ENCODE peak calls at places on chromosomes 3 and 15, in six cellular contexts. S is HepG2, C is GM12878, X is HL-60, W is H1, Y is K562. V is an unnamed sample.

GRCh38 chr15:100372695-100373036 is 30.9 kb upstream of the ADAMTS17 start:
- DNase-seq in S (no peak), C (no peak), X (no peak), W (no peak), Y (no peak), V (no peak)

GRCh38 chr15:38648116-38648843 is 83.7 kb upstream of the RASGRP1 start:
- DNase-seq in W (no peak), S (no peak), C (no peak), Y (no peak), X (no peak), V (no peak)

GRCh38 chr15:25438601-25439455 is at the start of gene UBE3A:
- DNase-seq in Y (peak), W (peak), X (peak), C (peak), S (peak), V (peak)

GRCh38 chr3:176075046-176075445 is 1122.2 kb downstream of the TBL1XR1 start:
- DNase-seq in S (no peak), Y (no peak), C (no peak), W (no peak), X (no peak), V (no peak)

GRCh38 chr15:85793641-85794597 is 806 bp downstream of the KLHL25 start:
- DNase-seq in S (peak), X (no peak), Y (no peak), W (no peak), C (no peak), V (peak)

GRCh38 chr3:44509393-44509921 is 32.0 kb upstream of the ZNF445 start:
- DNase-seq in Y (peak), W (no peak), X (peak), S (no peak), C (no peak), V (peak)

GRCh38 chr3:20101041-20101440 is 60.8 kb downstream of the KAT2B start:
- DNase-seq in C (no peak), W (no peak), Y (no peak), X (no peak), S (no peak), V (no peak)

GRCh38 chr3:122969585-122970453 is 57.7 kb downstream of the SEMA5B start:
- DNase-seq in S (no peak), Y (no peak), W (no peak), C (no peak), X (no peak), V (no peak)

GRCh38 chr3:163058190-163058854 is 1561.7 kb downstream of the OTOL1 start:
- DNase-seq in X (no peak), W (no peak), C (no peak), Y (no peak), S (no peak), V (no peak)

GRCh38 chr3:14143826-14144225 is 19.0 kb downstream of the TMEM43 start:
- DNase-seq in X (peak), S (peak), W (no peak), C (no peak), Y (no peak), V (no peak)

GRCh38 chr3:40071683-40072238 is 237.7 kb upstream of the EIF1B start:
- DNase-seq in S (no peak), W (no peak), C (no peak), Y (no peak), X (no peak), V (no peak)

GRCh38 chr3:186097663-186098451 is 11.0 kb downstream of the ETV5 start:
- DNase-seq in S (peak), X (no peak), W (no peak), C (no peak), Y (peak), V (peak)

GRCh38 chr3:194395201-194395600 is 3.9 kb downstream of the GP5 start:
- DNase-seq in C (no peak), Y (no peak), S (peak), X (no peak), W (no peak), V (no peak)

GRCh38 chr3:137970914-137971831 is 38.8 kb upstream of the CLDN18 start:
- DNase-seq in Y (peak), W (peak), X (no peak), C (no peak), S (peak), V (peak)

GRCh38 chr15:79170256-79170664 is 79.7 kb upstream of the RASGRF1 start:
- DNase-seq in S (no peak), X (no peak), Y (no peak), W (no peak), C (no peak), V (peak)

GRCh38 chr15:44566176-44566575 is 29.2 kb downstream of the EIF3J start:
- DNase-seq in S (no peak), C (no peak), Y (no peak), W (no peak), X (no peak), V (no peak)

GRCh38 chr3:46959169-46959515 is 17.4 kb downstream of the CCDC12 start:
- DNase-seq in S (no peak), Y (no peak), W (no peak), X (no peak), C (no peak), V (no peak)

GRCh38 chr3:102580760-102581159 is 145.9 kb downstream of the ZPLD1 start:
- DNase-seq in W (no peak), Y (no peak), X (no peak), C (no peak), S (no peak), V (no peak)

GRCh38 chr3:102576651-102577050 is 141.8 kb downstream of the ZPLD1 start:
- DNase-seq in Y (no peak), W (no peak), S (no peak), C (no peak), X (no peak), V (no peak)

GRCh38 chr3:102574355-102574754 is 139.5 kb downstream of the ZPLD1 start:
- DNase-seq in S (no peak), W (no peak), X (no peak), C (no peak), Y (no peak), V (no peak)

GRCh38 chr3:102573483-102574028 is 138.7 kb downstream of the ZPLD1 start:
- DNase-seq in Y (no peak), C (no peak), S (no peak), W (no peak), X (no peak), V (no peak)

DNA sequence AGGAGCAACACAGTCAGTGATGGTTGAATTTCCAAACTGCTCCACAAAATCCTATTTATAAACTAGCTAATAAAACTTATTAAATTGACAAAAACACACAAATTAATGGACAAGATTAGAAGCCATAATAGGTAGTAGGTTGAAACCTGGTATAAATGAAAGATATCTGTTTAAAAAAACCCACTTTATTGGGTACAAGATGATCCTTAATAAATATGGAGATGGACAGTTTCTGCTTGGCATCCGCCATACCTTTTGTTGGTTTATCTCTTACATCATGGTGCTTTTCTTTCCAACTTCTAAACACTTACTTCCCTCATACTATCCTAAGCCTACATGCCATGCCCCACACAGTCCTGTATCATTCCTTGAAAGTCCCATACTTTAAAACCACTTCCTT is 142.6 kb downstream of the ZPLD1 start:
- DNase-seq in X (no peak), W (no peak), Y (no peak), C (no peak), S (no peak), V (no peak)
- TF ChIP-seq GABPA in X (no peak), W (no peak), Y (no peak), C (no peak), S (no peak), V (no peak)

GRCh38 chr3:126449621-126450051 is 26.1 kb downstream of the ZXDC start:
- DNase-seq in C (no peak), W (no peak), X (no peak), Y (no peak), S (no peak), V (no peak)

GRCh38 chr3:126447456-126448106 is 28.1 kb downstream of the ZXDC start:
- DNase-seq in C (no peak), S (no peak), W (no peak), X (no peak), Y (no peak), V (no peak)

GRCh38 chr3:126448893-126449180 is 26.9 kb downstream of the ZXDC start:
- DNase-seq in S (no peak), X (no peak), C (no peak), W (no peak), Y (no peak), V (no peak)

GRCh38 chr3:126446791-126447190 is 28.9 kb downstream of the ZXDC start:
- DNase-seq in Y (no peak), S (no peak), C (no peak), W (no peak), X (no peak), V (no peak)

DNA sequence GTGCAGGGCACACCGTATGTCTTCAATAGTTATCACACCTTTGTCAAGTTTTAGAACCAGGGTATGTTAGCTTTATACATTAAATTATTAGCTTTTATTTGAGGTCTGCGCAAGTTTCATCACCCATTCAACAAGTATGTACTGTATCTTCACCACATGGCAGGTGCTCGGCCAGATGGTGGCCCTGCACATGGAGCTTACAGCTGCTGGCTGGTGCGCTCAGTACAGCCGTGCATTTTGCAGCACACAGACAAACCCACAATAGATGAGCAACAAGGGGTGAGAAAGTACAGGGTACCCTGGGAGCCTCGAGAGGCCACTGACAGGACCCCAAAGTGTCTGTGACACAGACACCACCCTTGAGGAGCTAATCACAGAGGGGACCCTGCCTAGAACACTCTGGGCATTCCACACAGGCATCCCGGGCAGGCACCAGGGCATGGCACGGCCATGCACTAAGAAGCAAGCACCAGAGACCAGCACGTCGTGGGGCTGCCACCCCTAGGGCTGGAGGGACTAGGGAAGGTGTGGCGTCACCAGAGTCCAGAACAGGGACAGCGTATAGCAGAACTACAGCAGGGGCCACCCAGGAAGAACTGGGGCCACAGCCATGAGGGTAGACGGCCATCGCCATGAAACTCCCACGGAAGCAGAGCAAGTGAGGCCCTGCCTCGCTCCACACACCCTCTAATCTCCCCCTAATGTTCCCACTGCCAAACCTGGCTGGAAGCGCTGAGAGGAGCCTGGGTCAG is 27.4 kb downstream of the ZXDC start:
- DNase-seq in C (no peak), W (no peak), S (no peak), X (no peak), Y (no peak), V (no peak)
- TF ChIP-seq GABPA in C (no peak), W (no peak), S (no peak), X (no peak), Y (no peak), V (no peak)

GRCh38 chr15:67558502-67558901 is 16.0 kb downstream of the MAP2K5 start:
- DNase-seq in X (no peak), Y (no peak), W (peak), S (no peak), C (no peak), V (no peak)
- TF ChIP-seq GABPA in X (no peak), Y (no peak), W (no peak), S (no peak), C (no peak), V (no peak)

DNA sequence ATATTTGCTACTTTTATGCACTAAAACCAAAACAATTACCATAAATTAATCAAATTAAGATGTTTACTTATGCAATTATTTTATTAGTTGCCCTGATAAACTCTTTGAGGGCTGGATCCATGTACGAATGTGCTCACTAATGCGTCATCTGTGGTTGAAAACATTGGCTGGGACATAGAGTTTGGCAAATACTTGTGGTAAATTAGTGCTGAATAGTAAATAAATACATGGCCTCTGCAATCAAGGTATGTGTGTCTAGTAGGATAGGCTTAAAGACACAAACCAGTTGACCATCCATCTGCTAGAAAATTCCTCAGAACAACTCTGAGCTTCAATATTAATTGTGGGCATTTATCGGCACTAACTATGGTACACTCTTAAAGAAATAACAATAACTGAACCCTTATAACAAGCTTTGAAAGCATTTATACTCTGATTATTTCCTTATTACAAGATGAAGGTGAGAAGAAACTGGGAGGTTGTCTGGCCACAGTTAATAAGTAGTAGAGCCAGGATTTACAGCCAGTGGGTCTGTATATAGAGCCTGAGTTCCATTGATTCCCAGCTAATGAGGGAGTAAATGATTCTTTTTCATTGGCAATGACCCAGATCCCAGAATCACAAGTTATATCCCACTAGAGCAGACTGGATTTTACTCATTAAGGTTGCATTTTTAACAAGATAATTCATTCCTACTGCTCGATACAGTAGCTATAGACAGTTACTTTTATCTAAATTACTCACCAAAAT is 169.5 kb upstream of the CNTN6 start:
- DNase-seq in Y (no peak), S (no peak), W (no peak), X (no peak), C (no peak), V (no peak)
- TF ChIP-seq GABPA in Y (no peak), S (no peak), W (no peak), X (no peak), C (no peak), V (no peak)

GRCh38 chr15:72368315-72368714 is 7.5 kb downstream of the HEXA start:
- DNase-seq in C (no peak), X (no peak), W (no peak), Y (no peak), S (no peak), V (no peak)

GRCh38 chr15:72375501-72375845 is 341 bp downstream of the HEXA start:
- DNase-seq in X (no peak), C (no peak), S (no peak), Y (no peak), W (no peak), V (no peak)

GRCh38 chr15:72365844-72366243 is 10.0 kb downstream of the HEXA start:
- DNase-seq in Y (no peak), S (no peak), C (peak), X (peak), W (no peak), V (no peak)

GRCh38 chr15:72368895-72369294 is 6.9 kb downstream of the HEXA start:
- DNase-seq in C (no peak), X (peak), W (no peak), S (no peak), Y (no peak), V (no peak)

GRCh38 chr15:72369964-72370363 is 5.8 kb downstream of the HEXA start:
- DNase-seq in X (peak), C (no peak), W (no peak), S (no peak), Y (no peak), V (no peak)
- TF ChIP-seq GABPA in X (no peak), C (no peak), W (no peak), S (no peak), Y (no peak), V (no peak)

GRCh38 chr3:53003320-53003719 is 42.6 kb downstream of the SFMBT1 start:
- DNase-seq in W (no peak), C (no peak), X (no peak), Y (no peak), S (no peak), V (no peak)

GRCh38 chr3:52998781-52999509 is 46.9 kb downstream of the SFMBT1 start:
- DNase-seq in Y (peak), C (no peak), W (no peak), S (no peak), X (no peak), V (no peak)
- TF ChIP-seq GABPA in Y (no peak), C (no peak), W (no peak), S (no peak), X (no peak), V (no peak)

DNA sequence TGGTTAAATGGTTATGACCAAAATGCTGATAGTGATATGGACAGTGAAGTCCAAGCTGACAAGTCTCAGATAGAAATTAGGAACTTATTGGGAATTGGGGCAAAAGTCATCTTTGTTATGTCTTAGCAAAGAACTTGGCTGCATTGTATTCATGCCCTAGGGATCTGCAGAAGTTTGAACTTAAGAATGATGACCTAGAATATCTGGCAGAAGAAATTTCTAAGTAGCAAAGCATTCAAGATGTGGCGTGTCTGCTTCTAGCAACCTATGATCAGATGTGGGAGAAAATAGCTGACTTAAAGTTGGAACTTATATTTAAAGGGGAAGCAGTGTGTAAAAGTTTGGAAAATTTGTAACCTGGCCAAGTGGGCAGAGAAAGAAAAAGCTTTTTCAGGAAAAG is 148.0 kb upstream of the TGFBR2 start:
- DNase-seq in S (no peak), X (no peak), C (no peak), Y (no peak), W (no peak), V (no peak)
- TF ChIP-seq GABPA in S (no peak), X (no peak), C (no peak), Y (no peak), W (no peak), V (no peak)

V was measured in SK-N-SH.